ENCODE peak calls at places on chromosomes 7 and 10, in four cellular contexts. Z is HepG2, S is WTC11, U is K562. T is an unnamed sample.

GRCh38 chr7:2713370-2713769 is 25.4 kb downstream of the AMZ1 start:
- DNase-seq in Z (no peak), S (no peak), U (no peak), T (no peak)

GRCh38 chr10:10911035-10911434 is 106.6 kb upstream of the CELF2 start:
- DNase-seq in Z (no peak), S (no peak), U (no peak), T (no peak)

GRCh38 chr7:78924581-78924980 is 528.9 kb downstream of the MAGI2 start:
- DNase-seq in Z (no peak), S (no peak), U (no peak), T (no peak)

GRCh38 chr7:30594055-30594539 is 581 bp upstream of the GARS1 start:
- DNase-seq in Z (peak; percentile 60), S (peak; percentile 53), U (peak; percentile 60), T (peak; percentile 46)

GRCh38 chr10:61456095-61456789 is 3.1 kb upstream of the TMEM26 start:
- DNase-seq in Z (no peak), S (no peak), U (no peak), T (no peak)

GRCh38 chr10:50286996-50287803 is 35.9 kb upstream of the ASAH2 start:
- DNase-seq in Z (no peak), S (no peak), U (no peak), T (no peak)

GRCh38 chr10:61452655-61453641 is at the start of gene TMEM26:
- DNase-seq in Z (no peak), S (peak; percentile 75), U (no peak), T (peak; percentile 31)

GRCh38 chr7:106563466-106564150 is 97.3 kb downstream of the CCDC71L start:
- DNase-seq in Z (no peak), S (no peak), U (no peak), T (no peak)

GRCh38 chr10:82981137-82981723 is 1106.2 kb downstream of the NRG3 start:
- DNase-seq in Z (no peak), S (no peak), U (no peak), T (no peak)

GRCh38 chr7:96734343-96734742 is 24.7 kb upstream of the SEM1 start:
- DNase-seq in Z (no peak), S (no peak), U (no peak), T (no peak)

GRCh38 chr7:116495737-116496136 is 3.8 kb upstream of the CAV2 start:
- DNase-seq in Z (no peak), S (no peak), U (no peak), T (peak; percentile 26)

GRCh38 chr7:141042222-141043193 is 27.8 kb upstream of the MRPS33 start:
- DNase-seq in Z (peak; percentile 85), S (no peak), U (no peak), T (peak; percentile 28)

GRCh38 chr7:152896217-152896616 is 136.7 kb downstream of the ACTR3B start:
- DNase-seq in Z (no peak), S (no peak), U (no peak), T (no peak)

GRCh38 chr7:29479606-29480200 is 83.9 kb upstream of the PRR15 start:
- DNase-seq in Z (no peak), S (no peak), U (no peak), T (no peak)

GRCh38 chr10:46305430-46305808 is 18.6 kb downstream of the ANTXRL start:
- DNase-seq in Z (no peak), S (no peak), U (no peak), T (no peak)

GRCh38 chr7:81767883-81768282 is 2.0 kb downstream of the HGF start:
- DNase-seq in Z (no peak), S (no peak), U (no peak), T (no peak)

GRCh38 chr10:122140477-122140902 is 130.6 kb upstream of the BTBD16 start:
- DNase-seq in Z (no peak), S (no peak), U (no peak), T (peak; percentile 41)

GRCh38 chr7:107446988-107447387 is 22.9 kb upstream of the GPR22 start:
- DNase-seq in Z (no peak), S (no peak), U (no peak), T (no peak)

GRCh38 chr7:144011458-144012230 is 11.5 kb downstream of the OR6B1 start:
- DNase-seq in Z (peak; percentile 51), S (no peak), U (no peak), T (peak; percentile 2)

GRCh38 chr7:32204361-32205018 is 134.3 kb upstream of the PDE1C start:
- DNase-seq in Z (peak; percentile 65), S (peak; percentile 65), U (no peak), T (peak; percentile 91)

GRCh38 chr7:1447551-1448244 is 11.6 kb downstream of the MICALL2 start:
- DNase-seq in Z (no peak), S (no peak), U (no peak), T (no peak)

GRCh38 chr10:101110856-101111523 is 20.1 kb upstream of the TLX1 start:
- DNase-seq in Z (no peak), S (no peak), U (no peak), T (no peak)

GRCh38 chr10:10677479-10677878 is 340.2 kb upstream of the CELF2 start:
- DNase-seq in Z (no peak), S (peak; percentile 73), U (no peak), T (no peak)

GRCh38 chr7:17211307-17211836 is 87.1 kb upstream of the AHR start:
- DNase-seq in Z (no peak), S (no peak), U (no peak), T (no peak)

GRCh38 chr7:17207220-17207619 is 91.2 kb upstream of the AHR start:
- DNase-seq in Z (peak; percentile 64), S (no peak), U (peak; percentile 41), T (peak; percentile 40)

GRCh38 chr7:17206354-17206905 is 92.0 kb upstream of the AHR start:
- DNase-seq in Z (peak; percentile 98), S (no peak), U (peak; percentile 13), T (peak; percentile 95)

GRCh38 chr7:17212188-17212587 is 86.3 kb upstream of the AHR start:
- DNase-seq in Z (peak; percentile 48), S (no peak), U (no peak), T (no peak)

GRCh38 chr7:17209101-17209500 is 89.4 kb upstream of the AHR start:
- DNase-seq in Z (no peak), S (no peak), U (no peak), T (no peak)
- TF ChIP-seq JUN in Z (no peak), S (no peak), U (no peak), T (no peak)

DNA sequence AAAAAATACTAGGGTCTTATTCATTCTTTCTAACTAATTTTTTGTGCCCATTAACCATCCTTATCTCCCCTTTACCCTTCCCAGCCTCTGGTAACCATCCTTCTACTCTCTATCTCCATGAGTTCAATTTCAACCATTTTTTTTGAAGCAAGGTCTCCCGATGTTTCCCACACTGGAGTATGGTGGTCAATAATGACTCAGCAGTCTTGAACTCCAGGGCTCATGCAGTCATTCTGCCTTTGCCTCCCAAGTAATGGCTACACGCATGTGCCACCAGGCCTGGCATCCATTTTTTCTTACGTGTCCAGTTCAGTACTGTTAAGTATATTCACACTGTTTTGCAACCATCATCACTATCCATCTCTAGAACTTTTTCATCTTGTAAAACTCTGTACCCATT is 60.4 kb downstream of the CYTH3 start:
- DNase-seq in Z (no peak), S (no peak), U (no peak), T (no peak)
- TF ChIP-seq ESRRA in Z (no peak), S (no peak), U (no peak), T (no peak)

DNA sequence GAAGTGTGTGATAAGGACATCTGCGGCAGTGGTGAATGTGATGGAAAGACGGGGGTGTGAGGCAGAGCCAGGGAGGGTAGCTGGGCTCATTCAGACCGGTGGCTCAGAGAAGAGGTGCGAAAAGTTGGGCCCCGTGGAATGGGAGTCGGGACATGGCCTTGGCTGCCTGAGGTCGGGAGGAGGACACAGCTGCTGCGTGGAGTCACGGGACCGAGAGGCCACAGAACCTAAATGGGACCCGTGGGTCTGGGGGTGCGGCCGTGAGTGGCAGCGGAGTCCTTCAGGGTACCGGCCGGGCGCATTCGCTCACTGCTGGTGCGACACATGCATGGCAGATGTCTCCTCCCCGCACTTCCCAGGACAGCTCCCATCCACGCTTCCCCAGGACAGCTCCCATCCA is 22.9 kb upstream of the LARP4B start:
- DNase-seq in Z (no peak), S (no peak), U (no peak), T (no peak)
- TF ChIP-seq JUN in Z (no peak), S (no peak), U (no peak), T (no peak)

DNA sequence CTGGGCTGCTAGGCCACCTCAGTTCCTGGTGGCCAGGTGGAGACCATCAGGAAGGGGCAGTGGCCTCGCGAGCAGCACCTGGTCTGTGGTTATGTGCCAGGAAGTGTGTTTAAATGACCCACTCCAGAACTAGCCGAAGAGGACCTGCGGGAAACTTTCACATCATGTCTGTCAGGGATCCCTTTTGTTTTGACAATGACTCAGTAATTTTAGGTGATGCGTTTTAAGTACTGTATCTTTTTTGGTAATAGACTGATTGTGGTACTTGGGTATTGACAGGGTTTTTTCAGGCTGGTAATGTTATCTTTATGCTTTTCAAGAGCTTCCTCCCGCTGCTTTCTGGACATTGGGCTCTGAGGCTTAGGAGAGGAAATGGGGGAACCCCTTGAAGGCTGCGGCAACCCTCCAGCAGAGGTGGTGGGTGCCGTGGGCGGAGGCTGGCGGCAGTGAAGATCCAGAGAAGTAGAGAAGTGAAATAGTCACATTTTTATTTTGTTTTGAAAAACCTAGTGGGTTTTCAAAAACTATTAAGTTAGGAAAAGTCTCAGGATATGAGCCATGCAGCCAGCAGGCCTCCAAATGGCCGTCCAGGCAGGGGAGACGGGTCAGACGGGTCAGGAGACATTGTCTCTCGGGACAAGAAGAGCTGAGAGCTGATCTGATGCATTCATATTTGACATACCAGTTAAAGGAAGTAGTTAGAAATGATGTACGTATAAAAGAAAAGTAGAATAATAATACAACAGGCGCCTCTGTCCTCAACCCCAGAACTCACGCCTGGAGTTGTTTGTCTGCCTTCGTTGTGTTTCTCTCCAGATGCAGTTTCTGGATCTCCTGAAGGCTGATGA is 27.7 kb downstream of the PPP2R2D start:
- DNase-seq in Z (no peak), S (no peak), U (peak; percentile 37), T (no peak)
- TF ChIP-seq ESRRA in Z (no peak), S (no peak), U (no peak), T (no peak)

DNA sequence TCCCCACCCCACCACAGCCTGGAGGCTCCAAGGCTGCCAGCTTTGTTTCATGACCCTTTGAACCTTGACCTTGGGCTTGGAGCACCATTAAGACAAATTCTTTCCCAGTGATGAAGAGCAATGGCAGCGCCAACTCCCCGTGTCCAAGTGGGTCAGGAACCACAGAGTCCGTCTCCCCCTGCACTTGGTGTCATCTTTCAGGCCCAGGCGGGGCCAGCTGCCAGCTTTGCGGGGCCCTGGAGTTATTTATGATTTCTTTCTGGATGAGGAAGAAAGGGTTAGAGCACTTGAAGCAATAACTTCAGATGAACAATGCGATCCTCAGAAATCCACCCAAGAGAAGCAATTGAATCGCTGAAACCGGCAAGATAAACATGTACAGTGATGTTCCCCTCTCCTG is 110.7 kb downstream of the MYL10 start:
- DNase-seq in Z (no peak), S (no peak), U (no peak), T (no peak)
- TF ChIP-seq JUN in Z (no peak), S (no peak), U (no peak), T (no peak)

DNA sequence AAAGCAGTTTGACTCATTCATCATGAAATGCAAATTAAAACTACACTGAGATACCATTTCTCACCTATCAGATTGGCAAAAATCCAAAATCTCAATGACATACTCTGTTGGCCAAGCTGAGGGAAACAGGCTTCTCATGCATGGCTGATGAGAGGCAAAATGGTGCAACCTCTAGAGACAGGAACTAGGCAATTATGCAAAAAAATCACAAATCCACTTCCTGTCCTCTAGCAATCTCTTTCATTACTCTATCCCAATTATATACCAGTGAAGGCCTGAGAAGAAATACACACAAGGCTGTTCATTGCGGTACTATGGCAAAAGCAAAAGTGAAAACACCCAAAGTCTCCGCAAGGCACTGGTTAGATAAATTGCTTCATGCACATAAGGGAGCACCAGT is 25.9 kb upstream of the PTPRN2 start:
- DNase-seq in Z (no peak), S (no peak), U (no peak), T (no peak)
- TF ChIP-seq ESRRA in Z (no peak), S (no peak), U (no peak), T (no peak)